ENCODE peak calls at places on chromosomes 7 and 10, in ten cellular contexts. L is IMR-90; V is left ventricle myocardium inferior; I is heart left ventricle; Z is astrocyte of the spinal cord; F is stomach; K is tibial nerve; T is lower lobe of right lung; H is AG04450; B is CD8-positive, alpha-beta T cell. J is an unnamed sample.

GRCh38 chr10:84683980-84684740 is 355.8 kb downstream of the CCSER2 start:
- DNase-seq in L (no peak), V (no peak), I (no peak), Z (no peak), F (no peak), K (no peak), T (no peak), H (no peak), B (no peak), J (no peak)

GRCh38 chr10:124917168-124917938 is 24.6 kb upstream of the ZRANB1 start:
- DNase-seq in L (peak), V (peak), I (peak), Z (peak), F (peak), K (peak), T (peak), H (no peak), B (peak), J (peak)

GRCh38 chr7:85070967-85071628 is 115.8 kb downstream of the SEMA3D start:
- DNase-seq in L (peak), V (no peak), I (no peak), Z (peak), F (no peak), K (no peak), T (no peak), H (no peak), B (no peak), J (no peak)

GRCh38 chr10:132788180-132788830 is 2.4 kb upstream of the NKX6-2 start:
- DNase-seq in L (peak), V (no peak), I (no peak), Z (peak), F (peak), K (no peak), T (no peak), H (no peak), B (no peak), J (peak)

GRCh38 chr10:88259381-88259780 is 323.7 kb downstream of the RNLS start:
- DNase-seq in L (no peak), V (no peak), I (no peak), Z (no peak), F (no peak), K (no peak), T (no peak), H (no peak), B (no peak), J (no peak)

GRCh38 chr7:129990403-129991192 is 37.8 kb upstream of the UBE2H start:
- DNase-seq in L (peak), V (no peak), I (no peak), Z (no peak), F (no peak), K (no peak), T (no peak), H (no peak), B (no peak), J (no peak)

GRCh38 chr7:47039089-47039648 is 542.7 kb downstream of the TNS3 start:
- DNase-seq in L (no peak), V (no peak), I (no peak), Z (peak), F (no peak), K (no peak), T (no peak), H (no peak), B (no peak), J (peak)

GRCh38 chr10:132626761-132627735 is 89.5 kb downstream of the INPP5A start:
- DNase-seq in L (no peak), V (peak), I (peak), Z (no peak), F (no peak), K (no peak), T (no peak), H (no peak), B (no peak), J (no peak)

GRCh38 chr7:44289341-44290249 is 35.8 kb downstream of the CAMK2B start:
- DNase-seq in L (no peak), V (peak), I (peak), Z (no peak), F (peak), K (no peak), T (peak), H (no peak), B (no peak), J (peak)

GRCh38 chr10:93514496-93514895 is 18.1 kb downstream of the CEP55 start:
- DNase-seq in L (peak), V (no peak), I (no peak), Z (no peak), F (no peak), K (no peak), T (no peak), H (no peak), B (no peak), J (no peak)

GRCh38 chr7:158804335-158804734 is 25.0 kb downstream of the ESYT2 start:
- DNase-seq in L (no peak), V (no peak), I (no peak), Z (no peak), F (no peak), K (no peak), T (no peak), H (no peak), B (no peak), J (no peak)

GRCh38 chr7:105690286-105690915 is 109.1 kb upstream of the EFCAB10 start:
- DNase-seq in L (no peak), V (no peak), I (no peak), Z (no peak), F (no peak), K (no peak), T (no peak), H (no peak), B (no peak), J (no peak)

GRCh38 chr7:1925349-1925748 is 255.3 kb downstream of the ELFN1 start:
- DNase-seq in L (no peak), V (no peak), I (no peak), Z (no peak), F (no peak), K (no peak), T (peak), H (no peak), B (no peak), J (no peak)
- TF ChIP-seq CTCF in L (peak), V (no peak), I (no peak), Z (peak), F (no peak), K (no peak), T (no peak), H (peak), B (no peak), J (no peak)

GRCh38 chr10:13505040-13505680 is 23.7 kb downstream of the BEND7 start:
- DNase-seq in L (no peak), V (no peak), I (no peak), Z (no peak), F (no peak), K (no peak), T (no peak), H (no peak), B (no peak), J (no peak)

GRCh38 chr10:13502384-13502783 is 26.4 kb downstream of the BEND7 start:
- DNase-seq in L (no peak), V (no peak), I (no peak), Z (no peak), F (no peak), K (no peak), T (no peak), H (no peak), B (no peak), J (no peak)

GRCh38 chr10:13500201-13500600 is 28.6 kb downstream of the BEND7 start:
- DNase-seq in L (peak), V (no peak), I (no peak), Z (no peak), F (no peak), K (no peak), T (no peak), H (no peak), B (no peak), J (no peak)

GRCh38 chr10:13499150-13499549 is 29.7 kb downstream of the BEND7 start:
- DNase-seq in L (no peak), V (no peak), I (no peak), Z (no peak), F (no peak), K (no peak), T (no peak), H (no peak), B (no peak), J (no peak)

GRCh38 chr10:13503745-13504463 is 24.9 kb downstream of the BEND7 start:
- DNase-seq in L (peak), V (no peak), I (no peak), Z (peak), F (no peak), K (no peak), T (no peak), H (peak), B (no peak), J (no peak)
- TF ChIP-seq CTCF in L (no peak), V (no peak), I (no peak), Z (no peak), F (no peak), K (no peak), T (no peak), H (no peak), B (no peak), J (no peak)

DNA sequence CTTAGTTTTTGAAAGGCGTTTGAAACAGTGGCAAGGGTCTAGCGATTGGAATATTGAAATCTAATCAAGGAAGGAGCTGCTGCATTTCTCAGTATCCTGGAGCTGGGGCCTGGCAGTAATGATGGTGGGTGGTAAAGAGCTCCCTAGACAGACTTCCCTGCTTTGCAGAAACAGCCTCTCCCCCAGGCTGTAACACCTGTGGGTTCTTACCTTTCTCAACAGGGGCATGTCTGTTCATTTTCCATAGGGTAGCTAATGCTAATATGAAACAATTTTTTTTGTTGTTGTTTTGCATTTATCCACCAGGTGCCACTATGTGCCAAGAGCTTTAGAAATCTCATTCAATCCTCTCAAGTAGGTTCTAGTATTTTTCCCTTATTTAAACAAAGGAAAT is 345.5 kb downstream of the REEP3 start:
- DNase-seq in L (no peak), V (no peak), I (no peak), Z (no peak), F (no peak), K (no peak), T (no peak), H (no peak), B (no peak), J (peak)
- TF ChIP-seq CTCF in L (peak), V (peak), I (no peak), Z (no peak), F (no peak), K (peak), T (no peak), H (no peak), B (peak), J (peak)

DNA sequence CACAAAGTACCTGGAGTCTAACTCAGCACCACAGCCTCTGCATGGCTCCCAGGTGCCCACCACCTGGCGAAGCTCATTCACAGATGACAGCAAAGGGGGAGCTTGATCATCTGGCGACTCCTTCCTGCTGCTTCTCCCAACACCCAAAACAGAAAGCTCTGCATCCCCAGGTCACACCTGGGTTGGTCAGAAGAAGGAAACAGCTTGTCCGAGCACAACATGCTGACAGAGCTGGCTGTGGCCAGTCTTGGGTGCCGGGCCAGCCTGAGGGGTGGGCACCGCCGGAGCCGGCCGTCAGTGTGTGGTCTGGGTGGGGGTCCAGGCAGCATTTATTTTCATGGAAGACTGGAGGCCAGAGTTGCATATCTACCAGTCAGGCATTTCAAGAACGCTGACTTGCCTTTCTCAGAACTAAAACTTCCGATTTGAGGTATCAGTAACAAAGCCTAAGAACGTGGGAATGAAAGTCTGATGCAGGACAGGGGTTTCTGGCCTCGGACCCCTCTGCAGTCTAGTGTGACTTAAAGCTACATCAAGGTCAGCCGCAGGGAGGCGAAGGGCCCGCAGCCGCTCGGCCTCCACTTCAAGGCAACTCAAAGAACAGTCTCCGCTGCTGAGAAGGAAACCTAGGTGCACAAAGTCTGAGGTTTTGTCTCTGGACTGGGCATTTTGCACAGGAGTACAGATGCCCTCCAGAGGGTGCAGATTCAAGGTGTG is 109.6 kb downstream of the CYTH3 start:
- DNase-seq in L (no peak), V (no peak), I (no peak), Z (no peak), F (no peak), K (no peak), T (no peak), H (no peak), B (no peak), J (no peak)
- TF ChIP-seq CTCF in L (no peak), V (no peak), I (no peak), Z (no peak), F (no peak), K (no peak), T (no peak), H (no peak), B (no peak), J (no peak)

DNA sequence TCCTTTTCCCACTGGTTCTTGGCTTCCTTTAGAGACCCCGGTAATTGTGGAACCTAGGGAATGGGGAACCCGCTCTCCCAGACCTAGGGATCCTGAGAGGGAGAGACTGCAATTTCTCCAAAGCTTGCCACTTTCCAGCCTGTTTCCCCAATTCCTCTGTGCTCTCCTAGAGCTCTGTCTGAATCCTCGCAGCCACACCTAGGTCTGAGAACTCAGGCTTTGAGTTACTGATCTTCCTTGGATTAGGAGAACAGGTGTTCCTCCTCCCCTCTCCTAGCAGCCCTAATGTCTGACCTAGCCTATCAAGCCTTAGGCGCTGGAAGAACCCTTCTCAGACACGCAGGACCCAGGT is 20.0 kb downstream of the WNT8B start:
- DNase-seq in L (no peak), V (no peak), I (no peak), Z (no peak), F (no peak), K (no peak), T (no peak), H (no peak), B (no peak), J (no peak)
- TF ChIP-seq CTCF in L (no peak), V (no peak), I (peak), Z (no peak), F (no peak), K (no peak), T (no peak), H (no peak), B (peak), J (peak)

GRCh38 chr7:116598278-116598677 is 73.4 kb downstream of the CAV1 start:
- DNase-seq in L (no peak), V (no peak), I (no peak), Z (no peak), F (no peak), K (no peak), T (no peak), H (no peak), B (no peak), J (no peak)
- TF ChIP-seq CTCF in L (peak), V (peak), I (peak), Z (peak), F (no peak), K (no peak), T (no peak), H (peak), B (no peak), J (no peak)

DNA sequence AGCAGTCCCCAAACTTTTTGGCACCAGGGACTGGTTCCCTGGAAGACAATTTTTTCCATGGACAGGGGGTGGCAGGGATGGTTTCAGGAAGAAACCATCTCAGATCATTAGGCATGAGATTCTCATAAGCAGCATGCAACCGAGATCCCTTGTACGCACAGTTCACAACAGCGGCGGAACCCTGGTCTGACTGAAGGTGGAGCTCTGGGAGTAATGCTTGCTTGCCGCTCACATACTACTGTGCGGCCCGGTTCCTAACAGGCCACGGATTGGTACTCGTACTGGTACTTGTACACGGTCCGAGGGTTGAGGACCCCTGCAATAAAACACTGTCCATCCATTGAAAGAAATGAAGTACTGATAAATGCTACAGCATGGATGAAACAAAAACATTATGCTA is 32.8 kb downstream of the MKRN1 start:
- DNase-seq in L (no peak), V (no peak), I (no peak), Z (no peak), F (no peak), K (no peak), T (no peak), H (no peak), B (no peak), J (no peak)
- TF ChIP-seq CTCF in L (no peak), V (no peak), I (no peak), Z (no peak), F (no peak), K (no peak), T (no peak), H (no peak), B (no peak), J (no peak)